ENCODE peak calls at places on chromosome 3, in eight cellular contexts. Q, E, A, W, X, G, M and H are unnamed samples.

GRCh38 chr3:16936656-16937055 is 51.9 kb downstream of the PLCL2 start:
- DNase-seq in Q (no peak), E (no peak), A (no peak), W (no peak), X (no peak), G (no peak), M (no peak), H (no peak)

GRCh38 chr3:135041586-135041985 is 246.5 kb downstream of the EPHB1 start:
- DNase-seq in Q (no peak), E (no peak), A (no peak), W (no peak), X (no peak), G (no peak), M (no peak), H (peak)

GRCh38 chr3:4270726-4271125 is 32.4 kb upstream of the SETMAR start:
- DNase-seq in Q (no peak), E (no peak), A (no peak), W (no peak), X (no peak), G (no peak), M (no peak), H (no peak)

GRCh38 chr3:70861234-70861633 is 548.8 kb upstream of the MDFIC2 start:
- DNase-seq in Q (no peak), E (no peak), A (no peak), W (no peak), X (peak), G (no peak), M (no peak), H (peak)

GRCh38 chr3:87509401-87509800 is 233.0 kb upstream of the POU1F1 start:
- DNase-seq in Q (no peak), E (no peak), A (no peak), W (no peak), X (no peak), G (no peak), M (no peak), H (no peak)

GRCh38 chr3:149215474-149215873 is 6.2 kb downstream of the CP start:
- DNase-seq in Q (no peak), E (no peak), A (no peak), W (no peak), X (no peak), G (no peak), M (no peak), H (peak)

GRCh38 chr3:66242788-66243463 is 22.1 kb downstream of the SLC25A26 start:
- DNase-seq in Q (no peak), E (no peak), A (no peak), W (no peak), X (no peak), G (no peak), M (no peak), H (no peak)

GRCh38 chr3:183428140-183429023 is at the start of gene MCF2L2:
- DNase-seq in Q (no peak), E (peak), A (peak), W (peak), X (no peak), G (peak), M (peak), H (no peak)

GRCh38 chr3:30401971-30402370 is 204.4 kb upstream of the TGFBR2 start:
- DNase-seq in Q (peak), E (no peak), A (peak), W (no peak), X (peak), G (no peak), M (no peak), H (peak)

GRCh38 chr3:138114988-138115971 is at the start of gene DZIP1L:
- DNase-seq in Q (no peak), E (peak), A (peak), W (peak), X (peak), G (peak), M (no peak), H (peak)

GRCh38 chr3:4546346-4547178 is 53.4 kb downstream of the ITPR1 start:
- DNase-seq in Q (no peak), E (no peak), A (no peak), W (no peak), X (no peak), G (no peak), M (no peak), H (no peak)

GRCh38 chr3:56923546-56924224 is 121.9 kb upstream of the ARHGEF3 start:
- DNase-seq in Q (peak), E (no peak), A (peak), W (peak), X (no peak), G (no peak), M (peak), H (no peak)

GRCh38 chr3:56929809-56930615 is 128.3 kb upstream of the ARHGEF3 start:
- DNase-seq in Q (no peak), E (no peak), A (no peak), W (no peak), X (no peak), G (no peak), M (no peak), H (no peak)

GRCh38 chr3:56928379-56929068 is 126.8 kb upstream of the ARHGEF3 start:
- DNase-seq in Q (no peak), E (no peak), A (no peak), W (no peak), X (no peak), G (no peak), M (no peak), H (no peak)

GRCh38 chr3:56930706-56931105 is 129.0 kb upstream of the ARHGEF3 start:
- DNase-seq in Q (no peak), E (no peak), A (no peak), W (no peak), X (no peak), G (no peak), M (no peak), H (no peak)

DNA sequence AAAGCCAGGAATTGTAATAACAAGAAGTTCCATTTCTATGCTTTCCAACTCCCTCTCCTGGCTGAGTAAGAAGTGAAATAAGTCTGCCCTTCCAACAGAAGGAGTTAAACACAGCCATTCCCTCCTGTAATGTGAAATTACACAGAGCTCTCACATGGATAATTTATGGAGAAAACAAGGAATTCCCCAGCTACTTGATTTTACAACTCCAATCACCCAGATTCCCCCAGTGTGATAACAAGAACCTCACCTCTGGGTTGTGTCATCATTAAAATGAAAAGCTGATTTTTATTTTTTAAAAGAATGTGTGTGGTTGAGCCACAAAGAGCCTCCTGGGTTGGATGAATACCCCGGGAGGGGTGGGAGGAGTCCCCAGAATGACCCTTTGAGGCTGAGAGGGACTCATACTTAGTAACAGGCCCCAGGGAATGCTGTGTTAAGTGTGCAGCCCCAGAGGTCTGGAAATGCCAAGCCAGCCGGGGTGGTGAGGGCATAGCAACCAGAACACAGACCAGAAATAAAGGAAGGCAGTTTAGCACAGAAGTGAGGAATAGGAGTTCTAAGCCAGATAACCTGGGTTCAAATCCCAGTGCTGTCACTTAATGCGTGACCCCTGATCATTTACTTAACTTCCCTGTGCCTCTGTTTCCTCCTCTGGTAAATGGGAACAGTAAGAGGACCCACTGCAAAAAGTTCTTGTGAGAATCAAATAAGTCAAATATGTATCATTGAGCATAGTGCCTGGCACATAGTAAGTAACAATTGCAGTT is 124.9 kb upstream of the ARHGEF3 start:
- DNase-seq in Q (no peak), E (no peak), A (no peak), W (no peak), X (peak), G (no peak), M (no peak), H (no peak)
- TF ChIP-seq CTCF in Q (no peak), E (no peak), A (no peak), W (no peak), X (no peak), G (no peak), M (no peak), H (no peak)

GRCh38 chr3:101117981-101118380 is 124.8 kb upstream of the ABI3BP start:
- DNase-seq in Q (no peak), E (no peak), A (peak), W (no peak), X (no peak), G (no peak), M (no peak), H (no peak)
- TF ChIP-seq CTCF in Q (no peak), E (no peak), A (no peak), W (no peak), X (no peak), G (no peak), M (no peak), H (no peak)

DNA sequence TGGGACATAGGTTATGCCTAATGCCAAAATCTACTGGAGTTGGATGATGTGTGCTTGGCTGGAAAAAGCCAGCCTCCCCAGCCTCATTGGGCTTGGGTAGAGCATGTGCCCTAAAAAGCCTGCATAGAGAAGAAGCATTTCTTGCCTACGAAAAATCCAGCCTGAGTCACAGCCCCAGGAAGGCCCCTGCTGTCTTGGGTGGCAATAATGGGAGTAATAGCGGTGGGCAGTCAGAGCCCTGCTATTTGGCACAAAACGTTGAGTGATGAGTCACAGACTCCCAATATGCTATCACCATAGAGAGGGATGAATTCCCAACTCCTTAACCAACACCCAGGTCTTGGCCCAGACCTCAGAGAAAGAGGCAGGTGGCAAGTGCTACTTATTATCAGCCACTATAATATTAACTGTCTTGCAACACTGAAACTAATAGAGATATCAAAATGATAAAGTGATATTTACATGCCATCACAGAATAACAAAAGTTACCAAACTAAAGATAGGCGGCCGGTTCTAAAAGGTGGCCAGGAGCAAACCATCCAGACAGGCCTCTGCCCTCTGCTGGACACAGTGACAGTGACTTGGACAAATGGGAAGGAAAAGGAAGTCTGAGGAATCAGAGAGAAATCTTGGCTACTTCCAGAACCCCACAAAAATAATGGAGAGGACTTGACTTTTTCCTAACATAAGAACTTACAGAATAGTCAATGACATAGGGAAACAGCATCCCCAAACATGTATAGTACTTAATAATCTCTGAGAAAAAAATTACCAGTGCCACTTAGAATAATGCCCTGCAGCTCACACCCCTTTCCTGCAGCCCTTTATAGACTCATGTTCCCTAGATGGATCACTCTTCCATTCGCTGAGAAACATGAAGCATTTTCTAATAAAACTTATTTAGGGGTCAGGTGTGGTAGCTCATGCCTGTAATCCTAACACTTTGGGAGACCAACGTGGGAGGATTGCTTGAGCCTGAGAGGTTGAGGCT is 51.9 kb upstream of the MUC13 start:
- DNase-seq in Q (peak), E (no peak), A (no peak), W (peak), X (peak), G (no peak), M (no peak), H (peak)
- TF ChIP-seq CTCF in Q (peak), E (peak), A (peak), W (peak), X (peak), G (no peak), M (no peak), H (peak)

DNA sequence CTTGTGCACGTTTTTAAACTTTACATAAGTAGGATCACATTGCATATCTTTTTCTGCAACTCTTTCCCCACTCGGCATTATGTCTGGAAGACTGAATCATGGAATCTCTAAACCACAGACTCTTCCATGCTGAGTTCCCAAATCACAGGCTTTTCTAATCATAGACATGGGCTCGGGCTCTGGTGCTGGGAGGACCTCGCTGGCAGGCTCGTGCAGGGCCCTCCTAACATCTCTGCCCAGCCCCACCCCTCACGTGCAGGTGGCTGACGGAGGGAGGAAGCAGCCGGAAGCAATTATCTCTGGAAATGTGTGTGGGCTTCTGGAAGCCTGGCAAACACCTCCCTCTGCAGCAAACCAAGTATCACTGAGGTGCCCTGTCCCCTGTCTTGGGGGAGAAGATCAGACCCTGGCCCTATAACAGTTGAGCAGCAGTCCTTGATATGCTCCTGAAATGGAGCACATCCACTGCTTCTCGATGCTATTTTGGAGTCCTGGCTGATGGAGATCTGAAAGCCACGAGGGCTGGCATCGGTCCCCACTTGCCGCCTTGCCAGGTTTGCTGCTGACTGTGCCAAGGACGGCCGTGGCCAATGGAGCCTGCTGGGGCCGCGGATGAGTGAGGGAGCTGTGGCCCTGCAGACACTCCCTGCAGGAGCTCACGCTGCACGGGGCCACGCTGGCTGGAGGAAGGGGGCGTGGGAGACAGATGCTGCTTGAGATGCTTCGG is 4.4 kb upstream of the IQSEC1 start:
- DNase-seq in Q (no peak), E (no peak), A (peak), W (no peak), X (no peak), G (no peak), M (no peak), H (peak)
- TF ChIP-seq CTCF in Q (no peak), E (no peak), A (no peak), W (no peak), X (no peak), G (no peak), M (no peak), H (no peak)

GRCh38 chr3:169769287-169770181 is at the start of gene ACTRT3:
- DNase-seq in Q (peak), E (peak), A (peak), W (peak), X (no peak), G (peak), M (peak), H (no peak)
- TF ChIP-seq CTCF in Q (no peak), E (no peak), A (no peak), W (no peak), X (no peak), G (no peak), M (no peak), H (no peak)